ENCODE peak calls at places on chromosomes 3 and 15, in seven cellular contexts. U is WTC11, M is HEK293T, S is HCT116, D is H1, A is HepG2, G is GM12878. E is an unnamed sample.

GRCh38 chr3:61769266-61769665 is 207.9 kb downstream of the PTPRG start:
- DNase-seq in U (no peak), M (no peak), S (no peak), D (no peak), A (no peak), G (no peak), E (no peak)

GRCh38 chr3:71309886-71310285 is 273.6 kb downstream of the FOXP1 start:
- DNase-seq in U (no peak), M (no peak), S (no peak), D (no peak), A (no peak), G (no peak), E (no peak)

GRCh38 chr3:45105855-45106655 is 40.1 kb downstream of the CDCP1 start:
- DNase-seq in U (no peak), M (no peak), S (peak; percentile 73), D (no peak), A (no peak), G (no peak), E (peak; percentile 52)

GRCh38 chr3:138332472-138333073 is 2.9 kb upstream of the NME9 start:
- DNase-seq in U (no peak), M (peak; percentile 33), S (peak; percentile 39), D (peak; percentile 42), A (peak; percentile 48), G (no peak), E (peak; percentile 33)

GRCh38 chr3:99562138-99562537 is 76.3 kb upstream of the COL8A1 start:
- DNase-seq in U (peak; percentile 56), M (peak; percentile 10), S (no peak), D (peak; percentile 51), A (no peak), G (no peak), E (peak; percentile 4)

GRCh38 chr3:29441020-29441324 is 160.1 kb downstream of the RBMS3 start:
- DNase-seq in U (no peak), M (no peak), S (no peak), D (no peak), A (no peak), G (no peak), E (no peak)

GRCh38 chr3:20511863-20512262 is 325.9 kb upstream of the SGO1 start:
- DNase-seq in U (peak; percentile 18), M (peak; percentile 14), S (no peak), D (peak; percentile 49), A (peak; percentile 43), G (no peak), E (peak; percentile 60)

GRCh38 chr3:58487140-58487886 is 4.6 kb upstream of the KCTD6 start:
- DNase-seq in U (no peak), M (no peak), S (peak; percentile 22), D (no peak), A (no peak), G (no peak), E (peak; percentile 35)

GRCh38 chr3:164351126-164351525 is 727.2 kb downstream of the SI start:
- DNase-seq in U (no peak), M (no peak), S (no peak), D (no peak), A (no peak), G (no peak), E (no peak)

GRCh38 chr3:107308716-107309115 is 68.5 kb upstream of the CCDC54 start:
- DNase-seq in U (no peak), M (no peak), S (no peak), D (no peak), A (no peak), G (no peak), E (no peak)

GRCh38 chr3:180180795-180181194 is 144.1 kb upstream of the PEX5L start:
- DNase-seq in U (no peak), M (no peak), S (no peak), D (no peak), A (no peak), G (no peak), E (no peak)

GRCh38 chr3:70108072-70108471 is 108.5 kb downstream of the SAMMSON start:
- DNase-seq in U (peak; percentile 80), M (peak; percentile 49), S (no peak), D (peak; percentile 82), A (peak; percentile 18), G (no peak), E (peak; percentile 54)

GRCh38 chr3:152444029-152444641 is 175.4 kb downstream of the MBNL1 start:
- DNase-seq in U (no peak), M (peak; percentile 23), S (peak; percentile 38), D (no peak), A (peak; percentile 42), G (peak; percentile 33), E (no peak)

GRCh38 chr3:155282416-155283091 is 10.9 kb downstream of the STRIT1 start:
- DNase-seq in U (no peak), M (no peak), S (no peak), D (no peak), A (peak; percentile 23), G (no peak), E (peak; percentile 94)

GRCh38 chr3:157493627-157494550 is 9.3 kb downstream of the VEPH1 start:
- DNase-seq in U (no peak), M (peak; percentile 17), S (peak; percentile 44), D (no peak), A (peak; percentile 28), G (no peak), E (peak; percentile 16)
- TF ChIP-seq SP1 in U (no peak), M (no peak), S (no peak), D (no peak), A (no peak), G (no peak), E (no peak)

GRCh38 chr15:100430381-100430780 is 88.6 kb upstream of the ADAMTS17 start:
- DNase-seq in U (no peak), M (no peak), S (no peak), D (no peak), A (no peak), G (no peak), E (no peak)

GRCh38 chr15:100429116-100429728 is 87.4 kb upstream of the ADAMTS17 start:
- DNase-seq in U (no peak), M (no peak), S (no peak), D (no peak), A (no peak), G (no peak), E (no peak)

GRCh38 chr15:100437261-100437660 is 91.5 kb downstream of the CERS3 start:
- DNase-seq in U (no peak), M (no peak), S (no peak), D (no peak), A (no peak), G (no peak), E (no peak)

GRCh38 chr15:100434038-100434437 is 92.3 kb upstream of the ADAMTS17 start:
- DNase-seq in U (no peak), M (no peak), S (no peak), D (no peak), A (no peak), G (no peak), E (no peak)

DNA sequence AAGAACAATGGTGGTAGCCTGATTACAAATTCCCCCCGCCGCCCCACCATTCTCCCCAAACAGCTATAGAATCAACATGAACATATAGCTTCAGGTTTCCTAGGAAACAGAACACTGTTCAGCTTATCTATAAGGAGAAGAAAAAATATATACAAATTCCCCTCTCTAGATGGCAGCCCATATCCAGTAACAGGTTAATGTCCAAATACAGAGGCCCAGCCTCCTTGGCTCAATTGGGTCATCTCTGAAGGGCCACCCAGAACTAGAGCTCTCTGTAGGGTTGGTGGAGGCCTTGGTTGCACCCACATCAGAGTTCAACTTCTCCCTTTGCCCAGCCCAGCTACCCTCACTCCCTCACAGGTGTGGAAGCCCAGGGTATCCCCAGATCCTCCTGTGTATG is 91.5 kb upstream of the ADAMTS17 start:
- DNase-seq in U (no peak), M (no peak), S (no peak), D (no peak), A (no peak), G (no peak), E (no peak)
- TF ChIP-seq SP1 in U (no peak), M (no peak), S (no peak), D (no peak), A (no peak), G (no peak), E (no peak)

GRCh38 chr3:169363318-169363717 is 300.2 kb downstream of the MECOM start:
- DNase-seq in U (no peak), M (no peak), S (no peak), D (no peak), A (no peak), G (no peak), E (no peak)

GRCh38 chr3:169362872-169363271 is 300.6 kb downstream of the MECOM start:
- DNase-seq in U (no peak), M (no peak), S (no peak), D (no peak), A (no peak), G (no peak), E (no peak)

GRCh38 chr3:169362261-169362660 is 301.3 kb downstream of the MECOM start:
- DNase-seq in U (no peak), M (no peak), S (no peak), D (no peak), A (no peak), G (no peak), E (no peak)

GRCh38 chr3:169367016-169367415 is 296.5 kb downstream of the MECOM start:
- DNase-seq in U (no peak), M (no peak), S (no peak), D (no peak), A (no peak), G (no peak), E (no peak)

DNA sequence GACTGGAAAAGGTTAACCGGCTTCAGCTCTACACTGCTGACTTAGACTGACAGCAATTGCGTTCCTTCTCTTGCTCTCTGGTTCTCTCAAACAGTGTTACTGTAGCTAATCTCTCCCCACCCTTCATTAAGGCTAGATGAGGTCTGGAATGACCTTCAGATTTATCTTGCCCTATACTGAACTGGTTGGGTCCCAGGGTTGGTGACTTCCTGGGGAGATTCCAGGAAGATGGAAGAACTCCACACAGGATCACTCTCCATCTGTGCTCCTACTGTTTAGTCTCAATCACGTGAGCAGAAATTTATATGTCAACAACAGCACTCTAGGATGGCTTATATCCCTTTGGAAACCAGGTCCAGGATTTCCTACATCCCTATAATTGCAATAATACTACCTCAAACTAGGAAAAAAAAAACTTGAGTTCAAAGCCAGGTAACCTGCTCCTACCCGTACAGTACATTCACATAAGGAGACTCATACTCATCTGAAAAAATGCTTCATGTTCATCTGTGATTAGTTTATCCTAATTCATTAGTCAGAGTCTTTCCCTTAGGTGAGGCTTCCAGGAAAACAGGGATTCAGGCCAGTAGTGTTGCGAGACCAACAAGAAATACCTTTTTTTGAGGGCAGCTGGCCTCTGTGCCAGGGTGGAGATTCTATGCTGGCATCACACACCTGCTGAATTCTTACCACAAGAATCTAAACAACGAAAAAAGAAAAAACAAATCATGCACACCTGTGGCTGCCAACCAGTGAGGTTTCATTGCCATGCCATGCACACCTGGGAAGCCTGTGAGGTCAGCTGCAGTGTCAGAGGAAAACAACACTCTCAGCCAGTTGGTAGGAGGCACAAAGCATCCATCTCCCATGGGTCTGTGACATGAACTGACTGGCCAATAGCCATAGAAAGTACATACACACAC is 297.3 kb downstream of the MECOM start:
- DNase-seq in U (no peak), M (no peak), S (no peak), D (no peak), A (no peak), G (no peak), E (no peak)
- TF ChIP-seq SP1 in U (no peak), M (no peak), S (no peak), D (no peak), A (no peak), G (no peak), E (no peak)

DNA sequence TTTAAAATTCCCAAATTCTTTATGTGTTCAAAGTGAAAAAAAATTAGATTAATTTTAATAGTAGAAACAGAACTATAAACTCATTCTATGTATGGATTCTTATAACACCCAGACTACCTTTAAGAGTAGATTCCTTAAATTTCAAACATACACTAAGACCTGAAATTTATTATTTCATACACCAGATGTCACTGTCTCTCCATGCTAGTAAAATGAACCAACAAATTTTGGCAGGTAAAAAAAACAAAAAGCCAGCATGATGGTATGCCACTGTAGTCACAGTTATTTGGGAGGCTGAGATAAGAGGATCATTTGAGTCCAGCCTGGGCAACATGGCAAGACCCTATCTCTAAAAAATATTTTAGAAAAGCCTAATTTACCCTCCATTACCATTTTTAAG is 461.3 kb upstream of the NAALADL2 start:
- DNase-seq in U (no peak), M (no peak), S (peak; percentile 22), D (no peak), A (peak; percentile 1), G (no peak), E (no peak)
- TF ChIP-seq SP1 in U (no peak), M (no peak), S (no peak), D (no peak), A (no peak), G (no peak), E (no peak)